ENCODE peak calls at places on chromosomes 11 and 22, in ten cellular contexts. Z is adrenal gland, R is RWPE2, W is OCI-LY7, U is breast epithelium, P is lung, Y is thoracic aorta, K is heart left ventricle, D is colonic mucosa, I is gastrocnemius medialis. Q is an unnamed sample.

GRCh38 chr11:83464181-83464580 is 178.0 kb upstream of the CCDC90B start:
- DNase-seq in D (no peak), Y (no peak), Z (no peak), K (no peak), R (no peak), P (no peak), U (no peak), W (no peak), I (no peak), Q (no peak)

GRCh38 chr22:23121026-23121823 is 20.6 kb downstream of the RSPH14 start:
- DNase-seq in U (no peak), D (no peak), P (no peak), I (no peak), K (no peak), Y (no peak), Z (no peak), W (no peak), R (no peak), Q (no peak)

GRCh38 chr11:31492320-31492913 is 17.0 kb downstream of the IMMP1L start:
- DNase-seq in P (no peak), R (no peak), Y (no peak), D (no peak), W (no peak), K (no peak), Z (no peak), U (no peak), I (no peak), Q (no peak)

GRCh38 chr11:77082838-77083552 is 16.2 kb downstream of the CAPN5 start:
- DNase-seq in U (no peak), W (no peak), K (peak), Y (no peak), P (no peak), Z (peak), R (peak), I (peak), D (no peak), Q (no peak)

GRCh38 chr22:48907591-48907990 is 920.1 kb downstream of the BRD1 start:
- DNase-seq in Z (no peak), U (no peak), R (no peak), W (no peak), D (no peak), P (no peak), K (no peak), Y (no peak), I (no peak), Q (peak)

GRCh38 chr11:45108070-45109064 is 38.1 kb upstream of the PRDM11 start:
- DNase-seq in W (no peak), Z (no peak), K (no peak), I (no peak), U (no peak), P (no peak), Y (no peak), D (peak), R (no peak), Q (no peak)

GRCh38 chr11:79088967-79089366 is 351.9 kb downstream of the TENM4 start:
- DNase-seq in Z (no peak), R (no peak), U (no peak), D (no peak), K (no peak), Y (no peak), W (no peak), P (no peak), I (no peak), Q (no peak)

GRCh38 chr22:46149493-46149997 is 781 bp upstream of the PPARA start:
- DNase-seq in W (peak), I (peak), K (peak), Z (peak), P (peak), Y (no peak), D (peak), R (no peak), U (no peak), Q (peak)

GRCh38 chr11:97902828-97903227 is 1117.9 kb upstream of the CNTN5 start:
- DNase-seq in I (no peak), Y (no peak), D (no peak), P (no peak), Z (no peak), R (no peak), U (no peak), K (no peak), W (no peak), Q (no peak)

GRCh38 chr11:103257360-103257759 is 148.1 kb downstream of the DYNC2H1 start:
- DNase-seq in Y (no peak), P (no peak), W (no peak), Z (no peak), D (no peak), U (no peak), I (no peak), R (no peak), K (no peak), Q (no peak)
- TF ChIP-seq CTCF in Y (no peak), P (no peak), W (peak), Z (peak), D (no peak), U (no peak), I (no peak), R (peak), K (no peak), Q (no peak)

GRCh38 chr11:36775157-36775556 is 177.1 kb upstream of the RAG2 start:
- DNase-seq in R (no peak), P (no peak), Y (no peak), I (no peak), D (no peak), K (no peak), U (no peak), W (no peak), Z (no peak), Q (no peak)

GRCh38 chr11:36774603-36775002 is 176.6 kb upstream of the RAG2 start:
- DNase-seq in Y (no peak), R (no peak), I (no peak), W (no peak), D (no peak), P (no peak), U (no peak), Z (no peak), K (no peak), Q (no peak)

DNA sequence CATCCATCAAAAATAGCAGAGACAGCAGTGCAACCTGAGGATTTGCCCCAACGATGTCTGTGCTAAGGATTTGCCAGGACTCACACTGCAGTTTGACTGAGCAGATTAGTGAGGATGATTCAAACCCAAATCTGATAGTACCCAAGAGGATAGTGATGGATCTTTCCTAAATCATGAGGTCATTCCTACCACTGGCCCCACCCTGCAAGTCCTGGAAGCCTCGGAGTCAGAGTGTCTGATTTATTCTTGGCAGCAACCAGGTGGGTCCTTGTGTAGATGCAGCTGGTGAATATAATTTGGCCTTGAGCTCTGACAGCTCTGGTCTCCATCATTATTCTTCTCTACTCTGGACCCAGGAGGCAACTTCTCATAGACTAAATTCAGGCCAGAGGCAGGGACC is 179.3 kb upstream of the RAG2 start:
- DNase-seq in R (no peak), Y (no peak), P (no peak), D (no peak), K (no peak), W (no peak), Z (no peak), I (no peak), U (no peak), Q (no peak)
- H3K4me3 ChIP-seq in R (no peak), Y (no peak), P (no peak), D (no peak), K (no peak), W (no peak), Z (no peak), I (no peak), U (no peak), Q (no peak)

DNA sequence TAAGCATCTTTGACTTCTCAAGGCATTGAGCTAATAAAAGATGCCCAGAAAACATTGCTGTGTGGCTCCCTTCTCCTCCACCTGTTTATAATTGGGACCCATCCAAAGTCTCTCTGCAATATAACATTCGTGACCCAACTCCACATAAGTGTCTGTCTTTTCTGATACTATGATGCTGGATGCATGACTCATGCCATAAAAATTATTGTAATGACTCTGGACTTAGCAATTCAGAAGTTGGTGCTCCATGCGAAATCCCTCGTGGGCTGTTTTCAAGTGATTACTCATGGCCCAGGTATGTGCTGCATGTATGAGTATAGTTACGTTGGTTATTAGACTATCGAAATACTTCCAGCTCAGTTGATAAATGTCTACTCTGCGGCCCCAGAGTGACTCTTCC is 11.7 kb downstream of the FJX1 start:
- DNase-seq in Y (no peak), K (no peak), Z (peak), W (no peak), D (no peak), U (no peak), P (peak), R (peak), I (no peak), Q (no peak)
- H3K27ac ChIP-seq in Y (no peak), K (no peak), Z (no peak), W (no peak), D (no peak), U (no peak), P (no peak), R (peak), I (no peak), Q (no peak)

GRCh38 chr22:50498322-50498861 is 9.1 kb downstream of the LMF2 start:
- DNase-seq in R (no peak), W (peak), Z (peak), D (peak), I (no peak), U (no peak), K (no peak), Y (no peak), P (peak), Q (no peak)
- TF ChIP-seq CTCF in R (peak), W (peak), Z (peak), D (peak), I (no peak), U (peak), K (peak), Y (peak), P (peak), Q (peak)

GRCh38 chr11:87743002-87743401 is 432.2 kb downstream of the RAB38 start:
- DNase-seq in K (no peak), Z (no peak), W (no peak), Y (no peak), D (no peak), R (no peak), I (no peak), U (no peak), P (no peak), Q (no peak)

GRCh38 chr11:87736928-87737327 is 438.3 kb downstream of the RAB38 start:
- DNase-seq in K (no peak), P (no peak), Y (no peak), R (no peak), Z (no peak), W (no peak), U (no peak), D (no peak), I (no peak), Q (no peak)

GRCh38 chr11:87739766-87740165 is 435.5 kb downstream of the RAB38 start:
- DNase-seq in R (no peak), I (no peak), K (no peak), P (no peak), U (no peak), Z (no peak), Y (no peak), D (no peak), W (no peak), Q (no peak)

GRCh38 chr11:87740968-87741367 is 434.3 kb downstream of the RAB38 start:
- DNase-seq in W (no peak), R (no peak), I (no peak), P (no peak), U (no peak), Y (no peak), Z (no peak), K (no peak), D (peak), Q (no peak)

GRCh38 chr11:87740513-87740912 is 434.7 kb downstream of the RAB38 start:
- DNase-seq in D (no peak), Y (no peak), K (no peak), P (no peak), U (no peak), W (no peak), R (no peak), I (no peak), Z (no peak), Q (no peak)
- H3K4me3 ChIP-seq in D (no peak), Y (no peak), K (no peak), P (no peak), U (no peak), W (no peak), R (no peak), I (no peak), Z (no peak), Q (no peak)

DNA sequence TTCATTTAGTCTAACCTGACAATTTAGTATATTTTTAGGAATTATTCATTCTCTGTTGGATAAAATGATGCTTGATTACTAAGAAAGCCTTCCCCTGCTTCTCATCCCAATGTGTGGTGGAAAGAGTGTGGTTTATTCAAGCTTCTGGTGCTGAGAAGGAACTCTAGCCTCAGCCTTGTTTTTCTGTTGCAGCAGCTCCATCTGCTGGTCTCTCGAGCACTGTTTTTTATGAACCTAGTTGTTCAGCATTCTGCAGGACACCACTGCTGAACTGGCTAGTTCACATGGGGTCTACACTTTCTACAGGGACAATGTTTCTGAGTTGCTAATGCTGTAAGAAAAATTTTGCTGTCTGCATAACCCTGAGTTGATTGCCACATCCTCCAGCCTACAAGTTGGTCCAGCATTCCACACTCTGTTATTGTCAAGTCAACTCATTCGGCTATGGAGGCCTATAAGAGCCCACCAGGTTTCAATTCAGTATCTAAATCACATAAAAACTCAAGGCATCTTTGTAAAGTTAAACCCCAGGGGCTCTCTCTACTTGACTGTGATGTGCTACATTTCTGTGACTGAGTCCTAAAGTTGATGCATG is 14.3 kb downstream of the OR2AG2 start:
- DNase-seq in Y (no peak), U (no peak), I (no peak), Z (peak), D (peak), W (peak), R (no peak), P (no peak), K (peak), Q (no peak)
- H3K27ac ChIP-seq in Y (no peak), U (no peak), I (no peak), Z (no peak), D (no peak), W (no peak), R (no peak), P (no peak), K (no peak), Q (no peak)

DNA sequence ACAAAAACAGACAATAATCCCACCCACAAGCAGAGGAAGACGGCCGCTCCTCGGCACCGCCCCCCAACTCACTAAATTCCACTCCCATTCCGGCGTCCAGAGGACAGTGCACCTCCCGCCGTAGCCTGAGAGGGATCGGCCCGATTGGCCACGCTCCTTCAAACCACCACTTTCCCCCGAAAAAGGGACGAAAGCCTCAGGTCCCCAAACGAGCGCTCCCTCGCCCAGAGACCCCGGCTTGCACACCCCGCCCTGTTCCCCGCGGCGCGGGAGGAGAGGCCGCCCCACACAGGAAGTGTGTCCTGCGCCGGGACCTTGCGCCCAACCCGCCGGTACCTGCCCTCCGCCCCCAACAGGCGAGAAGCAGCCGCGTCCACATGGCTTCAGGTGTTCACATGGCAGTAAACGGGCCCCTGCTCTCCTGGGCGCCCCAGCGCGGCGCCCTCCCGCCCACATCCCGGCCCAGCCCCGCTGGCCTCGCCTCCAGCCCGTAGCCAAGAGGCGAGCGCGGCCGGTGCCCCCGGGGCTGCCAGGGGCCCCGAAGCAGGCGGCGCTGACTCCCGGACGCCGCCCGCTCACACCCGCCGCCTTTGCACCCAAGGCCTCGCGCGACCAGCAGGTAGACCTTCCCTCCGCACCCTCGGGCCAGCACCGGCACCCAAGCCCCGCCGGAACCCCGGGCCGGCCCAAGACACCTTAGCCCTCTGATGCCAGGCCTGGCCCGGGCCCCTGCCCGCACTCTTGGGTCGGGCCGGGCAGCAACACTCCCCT is 861 bp downstream of the TCF20 start:
- DNase-seq in Y (no peak), W (peak), U (peak), R (peak), I (peak), K (peak), Z (peak), D (peak), P (peak), Q (no peak)
- TF ChIP-seq CTCF in Y (no peak), W (peak), U (no peak), R (peak), I (no peak), K (no peak), Z (peak), D (no peak), P (no peak), Q (no peak)

GRCh38 chr11:101043940-101044339 is 85.7 kb downstream of the PGR start:
- DNase-seq in D (no peak), R (no peak), P (no peak), W (no peak), U (no peak), Y (no peak), Z (no peak), I (no peak), K (no peak), Q (no peak)
- H3K4me3 ChIP-seq in D (no peak), R (no peak), P (no peak), W (no peak), U (no peak), Y (no peak), Z (no peak), I (no peak), K (no peak), Q (no peak)

GRCh38 chr11:34052608-34053160 is 1.2 kb downstream of the CAPRIN1 start:
- DNase-seq in P (peak), Z (peak), I (peak), R (no peak), Y (no peak), D (peak), K (peak), U (no peak), W (peak), Q (no peak)

GRCh38 chr11:34052036-34052607 is 591 bp downstream of the CAPRIN1 start:
- DNase-seq in K (peak), Y (peak), D (peak), U (peak), I (peak), P (peak), Z (peak), W (peak), R (peak), Q (peak)

GRCh38 chr11:34055218-34056000 is 3.9 kb downstream of the CAPRIN1 start:
- DNase-seq in Z (no peak), I (no peak), K (no peak), W (no peak), P (no peak), U (no peak), D (no peak), Y (no peak), R (no peak), Q (no peak)

GRCh38 chr11:34053161-34053686 is 1.7 kb downstream of the CAPRIN1 start:
- DNase-seq in U (peak), D (peak), R (peak), K (peak), P (peak), W (peak), I (peak), Z (peak), Y (peak), Q (peak)

GRCh38 chr11:34056672-34057071 is 5.1 kb downstream of the CAPRIN1 start:
- DNase-seq in Z (no peak), U (no peak), R (no peak), K (no peak), D (no peak), I (no peak), Y (no peak), W (no peak), P (no peak), Q (no peak)
- H3K27ac ChIP-seq in Z (no peak), U (no peak), R (no peak), K (no peak), D (no peak), I (no peak), Y (no peak), W (no peak), P (no peak), Q (no peak)

GRCh38 chr11:117239295-117239694 is 6.8 kb downstream of the RNF214 start:
- DNase-seq in I (no peak), P (no peak), K (no peak), U (no peak), R (no peak), D (no peak), W (no peak), Y (no peak), Z (no peak), Q (no peak)
- TF ChIP-seq CTCF in I (no peak), P (no peak), K (no peak), U (no peak), R (peak), D (no peak), W (peak), Y (no peak), Z (no peak), Q (no peak)

Q was measured in coronary artery.